ENCODE peak calls at places on chromosomes 5 and 9, in seven cellular contexts. One of them, this sample, is unnamed.

GRCh38 chr5:173825215-173825865 is 62.8 kb upstream of the CPEB4 start:
- DNase-seq in WTC11: no peak
- DNase-seq in foreskin fibroblast: no peak
- DNase-seq in COR-L47: no peak
- DNase-seq in lower lobe of right lung: no peak
- DNase-seq in HCT116: no peak
- DNase-seq in GM03348: peak
- DNase-seq in this sample: peak

GRCh38 chr9:127919253-127919815 is 2.5 kb upstream of the ST6GALNAC4 start:
- DNase-seq in lower lobe of right lung: peak
- DNase-seq in foreskin fibroblast: peak
- DNase-seq in HCT116: peak
- DNase-seq in GM03348: peak
- DNase-seq in COR-L47: no peak
- DNase-seq in WTC11: no peak
- DNase-seq in this sample: peak

GRCh38 chr9:93593144-93593655 is 16.8 kb downstream of the PHF2 start:
- DNase-seq in GM03348: peak
- DNase-seq in COR-L47: no peak
- DNase-seq in foreskin fibroblast: no peak
- DNase-seq in WTC11: no peak
- DNase-seq in HCT116: no peak
- DNase-seq in lower lobe of right lung: no peak
- DNase-seq in this sample: peak

GRCh38 chr9:127386249-127386648 is 10.7 kb upstream of the SLC2A8 start:
- DNase-seq in HCT116: no peak
- DNase-seq in COR-L47: no peak
- DNase-seq in WTC11: no peak
- DNase-seq in foreskin fibroblast: no peak
- DNase-seq in GM03348: no peak
- DNase-seq in lower lobe of right lung: no peak
- DNase-seq in this sample: no peak

GRCh38 chr9:2163231-2163885 is 148.2 kb downstream of the SMARCA2 start:
- DNase-seq in foreskin fibroblast: no peak
- DNase-seq in COR-L47: no peak
- DNase-seq in HCT116: no peak
- DNase-seq in WTC11: no peak
- DNase-seq in GM03348: no peak
- DNase-seq in lower lobe of right lung: no peak
- DNase-seq in this sample: no peak

GRCh38 chr9:126375386-126375785 is 48.8 kb downstream of the MVB12B start:
- DNase-seq in COR-L47: no peak
- DNase-seq in HCT116: no peak
- DNase-seq in foreskin fibroblast: peak
- DNase-seq in WTC11: no peak
- DNase-seq in GM03348: peak
- DNase-seq in lower lobe of right lung: no peak
- DNase-seq in this sample: no peak

GRCh38 chr5:82597437-82597836 is 319.3 kb upstream of the RPS23 start:
- DNase-seq in GM03348: no peak
- DNase-seq in WTC11: peak
- DNase-seq in lower lobe of right lung: no peak
- DNase-seq in HCT116: peak
- DNase-seq in foreskin fibroblast: no peak
- DNase-seq in COR-L47: no peak
- DNase-seq in this sample: no peak

GRCh38 chr5:55037046-55037771 is 13.2 kb downstream of the GZMK start:
- DNase-seq in HCT116: peak
- DNase-seq in lower lobe of right lung: no peak
- DNase-seq in COR-L47: no peak
- DNase-seq in WTC11: peak
- DNase-seq in GM03348: peak
- DNase-seq in foreskin fibroblast: peak
- DNase-seq in this sample: peak

GRCh38 chr9:68802525-68803015 is 97.5 kb downstream of the PIP5K1B start:
- DNase-seq in WTC11: no peak
- DNase-seq in COR-L47: no peak
- DNase-seq in lower lobe of right lung: no peak
- DNase-seq in foreskin fibroblast: no peak
- DNase-seq in HCT116: no peak
- DNase-seq in GM03348: no peak
- DNase-seq in this sample: no peak

GRCh38 chr5:96626956-96627355 is 35.2 kb upstream of the CAST start:
- DNase-seq in WTC11: no peak
- DNase-seq in lower lobe of right lung: no peak
- DNase-seq in foreskin fibroblast: peak
- DNase-seq in GM03348: peak
- DNase-seq in COR-L47: no peak
- DNase-seq in HCT116: no peak
- DNase-seq in this sample: peak

GRCh38 chr5:142506756-142507155 is 179.1 kb downstream of the FGF1 start:
- DNase-seq in COR-L47: no peak
- DNase-seq in WTC11: no peak
- DNase-seq in foreskin fibroblast: peak
- DNase-seq in HCT116: no peak
- DNase-seq in lower lobe of right lung: no peak
- DNase-seq in GM03348: no peak
- DNase-seq in this sample: no peak

GRCh38 chr5:174764309-174764708 is 39.9 kb downstream of the MSX2 start:
- DNase-seq in COR-L47: no peak
- DNase-seq in GM03348: no peak
- DNase-seq in lower lobe of right lung: no peak
- DNase-seq in foreskin fibroblast: no peak
- DNase-seq in WTC11: no peak
- DNase-seq in HCT116: no peak
- DNase-seq in this sample: no peak

GRCh38 chr5:178080618-178081410 is 32.5 kb upstream of the N4BP3 start:
- DNase-seq in WTC11: no peak
- DNase-seq in COR-L47: no peak
- DNase-seq in HCT116: no peak
- DNase-seq in foreskin fibroblast: no peak
- DNase-seq in GM03348: no peak
- DNase-seq in lower lobe of right lung: no peak
- DNase-seq in this sample: no peak

GRCh38 chr5:33261305-33261704 is 179.5 kb upstream of the TARS1 start:
- DNase-seq in foreskin fibroblast: peak
- DNase-seq in HCT116: no peak
- DNase-seq in COR-L47: no peak
- DNase-seq in WTC11: no peak
- DNase-seq in lower lobe of right lung: no peak
- DNase-seq in GM03348: peak
- DNase-seq in this sample: peak

GRCh38 chr9:136268776-136269175 is 23.2 kb upstream of the QSOX2 start:
- DNase-seq in HCT116: no peak
- DNase-seq in lower lobe of right lung: no peak
- DNase-seq in foreskin fibroblast: no peak
- DNase-seq in GM03348: no peak
- DNase-seq in COR-L47: no peak
- DNase-seq in WTC11: no peak
- DNase-seq in this sample: no peak

GRCh38 chr9:21102311-21102710 is 24.6 kb upstream of the IFNB1 start:
- DNase-seq in WTC11: no peak
- DNase-seq in HCT116: no peak
- DNase-seq in GM03348: peak
- DNase-seq in lower lobe of right lung: no peak
- DNase-seq in foreskin fibroblast: peak
- DNase-seq in COR-L47: no peak
- DNase-seq in this sample: peak

GRCh38 chr9:99693888-99694287 is 127.8 kb upstream of the NR4A3 start:
- DNase-seq in foreskin fibroblast: no peak
- DNase-seq in GM03348: no peak
- DNase-seq in COR-L47: no peak
- DNase-seq in HCT116: no peak
- DNase-seq in lower lobe of right lung: no peak
- DNase-seq in WTC11: no peak
- DNase-seq in this sample: no peak

GRCh38 chr9:69801994-69802393 is 18.6 kb upstream of the CFAP95 start:
- DNase-seq in lower lobe of right lung: no peak
- DNase-seq in GM03348: no peak
- DNase-seq in COR-L47: no peak
- DNase-seq in WTC11: no peak
- DNase-seq in foreskin fibroblast: peak
- DNase-seq in HCT116: no peak
- DNase-seq in this sample: no peak

GRCh38 chr5:150641006-150641570 is 628 bp downstream of the SYNPO start:
- DNase-seq in GM03348: peak
- DNase-seq in foreskin fibroblast: peak
- DNase-seq in lower lobe of right lung: no peak
- DNase-seq in COR-L47: no peak
- DNase-seq in WTC11: no peak
- DNase-seq in HCT116: no peak
- DNase-seq in this sample: peak

GRCh38 chr9:124251605-124252366 is 6.0 kb upstream of the NEK6 start:
- DNase-seq in WTC11: no peak
- DNase-seq in GM03348: peak
- DNase-seq in foreskin fibroblast: peak
- DNase-seq in lower lobe of right lung: peak
- DNase-seq in HCT116: no peak
- DNase-seq in COR-L47: no peak
- DNase-seq in this sample: peak

GRCh38 chr9:123716339-123716738 is 213.6 kb downstream of the DENND1A start:
- DNase-seq in HCT116: no peak
- DNase-seq in WTC11: no peak
- DNase-seq in COR-L47: no peak
- DNase-seq in lower lobe of right lung: no peak
- DNase-seq in foreskin fibroblast: no peak
- DNase-seq in GM03348: no peak
- DNase-seq in this sample: no peak

GRCh38 chr9:132651259-132651658 is 18.5 kb downstream of the DDX31 start:
- DNase-seq in GM03348: peak
- DNase-seq in HCT116: no peak
- DNase-seq in foreskin fibroblast: peak
- DNase-seq in COR-L47: peak
- DNase-seq in WTC11: no peak
- DNase-seq in lower lobe of right lung: no peak
- DNase-seq in this sample: peak

GRCh38 chr5:140142802-140143201 is 17.1 kb downstream of the IGIP start:
- DNase-seq in foreskin fibroblast: no peak
- DNase-seq in HCT116: no peak
- DNase-seq in COR-L47: no peak
- DNase-seq in WTC11: no peak
- DNase-seq in GM03348: no peak
- DNase-seq in lower lobe of right lung: no peak
- DNase-seq in this sample: no peak

GRCh38 chr5:139696894-139697658 is 48.9 kb downstream of the CXXC5 start:
- DNase-seq in lower lobe of right lung: peak
- DNase-seq in foreskin fibroblast: peak
- DNase-seq in GM03348: peak
- DNase-seq in HCT116: no peak
- DNase-seq in WTC11: peak
- DNase-seq in COR-L47: no peak
- DNase-seq in this sample: peak

GRCh38 chr9:4012446-4012845 is 287.4 kb downstream of the GLIS3 start:
- DNase-seq in GM03348: no peak
- DNase-seq in foreskin fibroblast: no peak
- DNase-seq in WTC11: no peak
- DNase-seq in HCT116: no peak
- DNase-seq in COR-L47: no peak
- DNase-seq in lower lobe of right lung: no peak
- DNase-seq in this sample: peak

GRCh38 chr9:89471390-89471789 is 26.5 kb downstream of the SEMA4D start:
- DNase-seq in WTC11: no peak
- DNase-seq in GM03348: no peak
- DNase-seq in foreskin fibroblast: no peak
- DNase-seq in lower lobe of right lung: no peak
- DNase-seq in COR-L47: no peak
- DNase-seq in HCT116: no peak
- DNase-seq in this sample: no peak

GRCh38 chr5:150621301-150621700 is 19.2 kb upstream of the SYNPO start:
- DNase-seq in COR-L47: no peak
- DNase-seq in GM03348: no peak
- DNase-seq in lower lobe of right lung: no peak
- DNase-seq in HCT116: no peak
- DNase-seq in WTC11: no peak
- DNase-seq in foreskin fibroblast: no peak
- DNase-seq in this sample: no peak

GRCh38 chr5:9405196-9405754 is 140.6 kb downstream of the SEMA5A start:
- DNase-seq in WTC11: no peak
- DNase-seq in foreskin fibroblast: no peak
- DNase-seq in HCT116: no peak
- DNase-seq in GM03348: no peak
- DNase-seq in COR-L47: no peak
- DNase-seq in lower lobe of right lung: no peak
- DNase-seq in this sample: no peak

GRCh38 chr5:21919417-21920022 is 933.6 kb downstream of the CDH12 start:
- DNase-seq in HCT116: no peak
- DNase-seq in foreskin fibroblast: peak
- DNase-seq in GM03348: peak
- DNase-seq in lower lobe of right lung: no peak
- DNase-seq in WTC11: peak
- DNase-seq in COR-L47: peak
- DNase-seq in this sample: peak

GRCh38 chr5:44236040-44236439 is 153.2 kb downstream of the FGF10 start:
- DNase-seq in foreskin fibroblast: no peak
- DNase-seq in HCT116: no peak
- DNase-seq in COR-L47: no peak
- DNase-seq in GM03348: no peak
- DNase-seq in lower lobe of right lung: no peak
- DNase-seq in WTC11: no peak
- DNase-seq in this sample: no peak

GRCh38 chr5:149423287-149424268 is 44.5 kb upstream of the IL17B start:
- DNase-seq in GM03348: no peak
- DNase-seq in HCT116: no peak
- DNase-seq in WTC11: no peak
- DNase-seq in lower lobe of right lung: no peak
- DNase-seq in foreskin fibroblast: peak
- DNase-seq in COR-L47: no peak
- DNase-seq in this sample: no peak